ENCODE peak calls at places on chromosomes 4 and X, in five cellular contexts. U is GM23248, S is neural progenitor cell, I is GM23338, H is SK-N-SH. E is an unnamed sample. For H3K27me3, the result is how much of the 10 kb centered on the place peaks cover.

GRCh38 chr4:181150173-181150572 is 1093.0 kb upstream of the TENM3 start:
- DNase-seq in U (no peak), S (no peak), I (no peak), H (peak), E (no peak)

GRCh38 chrX:133745361-133745760 is 240.0 kb downstream of the GPC3 start:
- DNase-seq in S (no peak), U (no peak), I (peak), H (no peak), E (no peak)

GRCh38 chr4:142044271-142044670 is 407.9 kb downstream of the IL15 start:
- DNase-seq in H (no peak), S (no peak), U (peak), I (peak), E (no peak)

GRCh38 chr4:169611991-169612868 is at the start of gene NEK1:
- DNase-seq in U (peak), H (peak), I (peak), S (peak), E (peak)

GRCh38 chrX:154374361-154375155 is at the start of gene FLNA:
- DNase-seq in U (peak), H (peak), I (peak), S (peak), E (peak)

GRCh38 chrX:119516157-119516702 is 48.0 kb downstream of the SLC25A5 start:
- DNase-seq in U (peak), H (peak), S (peak), I (peak), E (peak)

GRCh38 chrX:3143043-3143799 is 102.0 kb downstream of the ARSF start:
- DNase-seq in H (no peak), I (no peak), S (no peak), U (no peak), E (no peak)

GRCh38 chrX:9677098-9677739 is 88.4 kb downstream of the GPR143 start:
- DNase-seq in I (no peak), S (no peak), H (no peak), U (peak), E (no peak)

GRCh38 chr4:5953003-5953951 is 60.4 kb upstream of the CRMP1 start:
- DNase-seq in S (no peak), I (no peak), U (no peak), H (no peak), E (no peak)

GRCh38 chr4:7647932-7648812 is 213.4 kb upstream of the PSAPL1 start:
- DNase-seq in I (no peak), H (no peak), S (no peak), U (peak), E (peak)

GRCh38 chrX:45602151-45602550 is 401.5 kb upstream of the DIPK2B start:
- DNase-seq in I (no peak), H (no peak), U (peak), S (no peak), E (no peak)

GRCh38 chr4:177008071-177008835 is 215.5 kb upstream of the VEGFC start:
- DNase-seq in S (no peak), I (no peak), H (no peak), U (peak), E (no peak)

GRCh38 chr4:88938138-88938537 is 118.8 kb downstream of the FAM13A start:
- DNase-seq in S (no peak), I (peak), U (peak), H (no peak), E (peak)

GRCh38 chr4:183200453-183200852 is 101.4 kb downstream of the WWC2 start:
- DNase-seq in S (peak), I (no peak), H (no peak), U (peak), E (no peak)

GRCh38 chrX:18674417-18674787 is 2.5 kb upstream of the RS1 start:
- DNase-seq in I (peak), S (peak), U (no peak), H (peak), E (peak)

GRCh38 chrX:25524150-25524549 is 508.4 kb upstream of the ARX start:
- DNase-seq in H (no peak), S (no peak), I (no peak), U (no peak), E (peak)

GRCh38 chr4:158353541-158354304 is 143.4 kb downstream of the TMEM144 start:
- DNase-seq in I (no peak), H (no peak), S (no peak), U (no peak), E (no peak)

GRCh38 chrX:128928636-128929035 is 594.7 kb downstream of the SMARCA1 start:
- DNase-seq in H (no peak), I (peak), U (no peak), S (no peak), E (no peak)

GRCh38 chrX:16223385-16223784 is 56.1 kb downstream of the MAGEB17 start:
- DNase-seq in H (no peak), U (no peak), I (peak), S (no peak), E (no peak)
- TF ChIP-seq EZH2phosphoT487 in H (no peak), U (no peak), I (no peak), S (no peak), E (no peak)

DNA sequence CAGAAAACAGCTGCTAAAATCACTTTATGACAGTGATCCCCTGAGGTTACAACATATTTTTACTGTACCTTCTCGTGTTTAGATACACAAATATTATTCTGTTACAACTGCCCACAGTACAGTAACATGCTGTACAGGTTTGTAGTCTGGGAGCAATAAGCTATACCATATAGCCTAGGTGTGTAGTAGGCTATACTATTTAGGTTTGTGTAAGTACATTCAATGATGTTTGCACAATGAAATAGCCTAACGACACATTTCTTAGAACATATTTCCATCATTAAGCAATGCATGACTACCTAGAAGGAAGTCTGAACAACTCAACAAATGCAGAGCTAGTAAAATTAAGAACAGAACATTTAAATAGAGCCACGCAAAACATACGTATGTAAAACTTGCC is 112.7 kb downstream of the ZAR1 start:
- DNase-seq in I (no peak), U (peak), H (no peak), S (no peak), E (no peak)
- H3K27me3 ChIP-seq in I (under half), U (under half), H (under half), S (under half), E (under half)

GRCh38 chrX:65652098-65652497 is 15.4 kb upstream of the MSN start:
- DNase-seq in I (no peak), U (no peak), H (no peak), S (no peak), E (no peak)
- H3K27ac ChIP-seq in I (no peak), U (no peak), H (no peak), S (no peak), E (no peak)

DNA sequence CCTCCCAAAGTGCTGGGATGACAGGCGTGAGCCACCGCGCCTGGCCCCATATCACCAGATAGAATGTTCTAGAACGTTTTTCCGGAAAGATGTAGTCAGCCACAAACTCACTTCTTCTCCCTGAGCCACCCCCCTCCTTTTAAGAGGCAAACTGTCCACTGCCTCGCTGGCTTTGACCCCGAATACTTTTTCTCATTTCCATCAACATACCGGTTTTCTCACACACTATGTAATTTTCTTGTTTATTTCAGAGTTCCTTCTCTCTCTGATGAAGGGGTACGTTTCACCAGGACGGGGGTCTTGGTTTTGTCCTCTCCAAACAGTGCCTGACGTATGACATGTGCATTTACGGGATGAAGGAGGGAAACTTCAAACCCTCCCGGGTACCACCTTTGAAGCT is 74.0 kb downstream of the CRLF2 start:
- DNase-seq in I (no peak), S (no peak), H (no peak), U (no peak), E (no peak)
- TF ChIP-seq EZH2phosphoT487 in I (no peak), S (no peak), H (no peak), U (no peak), E (no peak)

GRCh38 chr4:55633903-55634302 is 2.2 kb downstream of the NMU start:
- DNase-seq in H (no peak), S (peak), I (peak), U (no peak), E (no peak)
- H3K27me3 ChIP-seq in H (under half), S (under half), I (under half), U (half or more), E (under half)

DNA sequence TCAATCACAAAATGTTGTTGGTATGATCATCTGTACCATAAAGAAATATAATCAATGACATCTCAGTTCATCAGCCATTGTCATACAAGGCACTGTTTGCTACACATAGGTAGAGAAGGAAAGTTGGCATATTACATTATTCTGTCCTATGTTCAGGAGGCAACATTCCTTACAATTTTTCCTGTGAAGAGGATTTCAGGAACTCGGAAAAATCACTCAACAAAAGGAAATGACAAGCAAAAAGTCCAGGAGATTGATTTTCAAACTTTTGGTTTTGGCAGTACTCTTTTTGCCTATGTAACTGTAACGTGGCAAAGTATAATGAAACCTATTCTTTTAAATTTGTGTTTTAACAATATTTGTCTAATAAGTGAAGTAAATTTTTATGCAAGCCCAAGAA is 131.3 kb downstream of the MAB21L2 start:
- DNase-seq in U (no peak), H (no peak), S (no peak), I (no peak), E (no peak)
- H3K27ac ChIP-seq in U (no peak), H (no peak), S (no peak), I (no peak), E (no peak)

E was measured in hepatocyte.